ENCODE peak calls at places on chromosomes 4 and X, in nine cellular contexts. One of them, this sample, is unnamed.
A peak's percentile ranks its signal among the peaks of the same experiment; 100 is the strongest.

GRCh38 chrX:5314148-5314547 is 914.5 kb downstream of the NLGN4X start:
- DNase-seq in H4: no peak
- DNase-seq in head of caudate nucleus: no peak
- DNase-seq in midbrain: no peak
- DNase-seq in ACHN: no peak
- DNase-seq in activated T-helper 1 cell treated with anti-CD3 and anti-CD28 coated beads, Interleukin-2, amount 50 U/mL, for 16 hours: no peak
- DNase-seq in HuH-7.5: no peak
- DNase-seq in iris pigment epithelial cell: no peak
- DNase-seq in NCI-H510A treated with DMSO at 0.1 percent for 48 hours: no peak
- DNase-seq in this sample: no peak

GRCh38 chr4:85081196-85081595 is 114.7 kb upstream of the WDFY3 start:
- DNase-seq in H4: no peak
- DNase-seq in head of caudate nucleus: no peak
- DNase-seq in midbrain: no peak
- DNase-seq in ACHN: no peak
- DNase-seq in activated T-helper 1 cell treated with anti-CD3 and anti-CD28 coated beads, Interleukin-2, amount 50 U/mL, for 16 hours: no peak
- DNase-seq in HuH-7.5: no peak
- DNase-seq in iris pigment epithelial cell: no peak
- DNase-seq in NCI-H510A treated with DMSO at 0.1 percent for 48 hours: no peak
- DNase-seq in this sample: no peak

GRCh38 chr4:72505314-72505744 is 63.7 kb downstream of the ADAMTS3 start:
- DNase-seq in H4: peak; percentile 67
- DNase-seq in head of caudate nucleus: no peak
- DNase-seq in midbrain: peak; percentile 1
- DNase-seq in ACHN: peak; percentile 55
- DNase-seq in activated T-helper 1 cell treated with anti-CD3 and anti-CD28 coated beads, Interleukin-2, amount 50 U/mL, for 16 hours: no peak
- DNase-seq in HuH-7.5: peak; percentile 11
- DNase-seq in iris pigment epithelial cell: peak; percentile 69
- DNase-seq in NCI-H510A treated with DMSO at 0.1 percent for 48 hours: peak; percentile 69
- DNase-seq in this sample: peak; percentile 25

GRCh38 chrX:10608099-10608498 is 12.3 kb downstream of the MID1 start:
- DNase-seq in H4: no peak
- DNase-seq in head of caudate nucleus: no peak
- DNase-seq in midbrain: no peak
- DNase-seq in ACHN: no peak
- DNase-seq in activated T-helper 1 cell treated with anti-CD3 and anti-CD28 coated beads, Interleukin-2, amount 50 U/mL, for 16 hours: no peak
- DNase-seq in HuH-7.5: no peak
- DNase-seq in iris pigment epithelial cell: peak; percentile 75
- DNase-seq in NCI-H510A treated with DMSO at 0.1 percent for 48 hours: no peak
- DNase-seq in this sample: no peak

GRCh38 chrX:372856-373640 is 13.7 kb downstream of the PPP2R3B start:
- DNase-seq in H4: no peak
- DNase-seq in head of caudate nucleus: no peak
- DNase-seq in midbrain: no peak
- DNase-seq in ACHN: no peak
- DNase-seq in activated T-helper 1 cell treated with anti-CD3 and anti-CD28 coated beads, Interleukin-2, amount 50 U/mL, for 16 hours: no peak
- DNase-seq in HuH-7.5: no peak
- DNase-seq in iris pigment epithelial cell: peak; percentile 59
- DNase-seq in NCI-H510A treated with DMSO at 0.1 percent for 48 hours: no peak
- DNase-seq in this sample: peak; percentile 11

GRCh38 chr4:185847352-185848078 is 35.5 kb upstream of the SORBS2 start:
- DNase-seq in H4: peak; percentile 42
- DNase-seq in head of caudate nucleus: no peak
- DNase-seq in midbrain: no peak
- DNase-seq in ACHN: no peak
- DNase-seq in activated T-helper 1 cell treated with anti-CD3 and anti-CD28 coated beads, Interleukin-2, amount 50 U/mL, for 16 hours: no peak
- DNase-seq in HuH-7.5: no peak
- DNase-seq in iris pigment epithelial cell: peak; percentile 78
- DNase-seq in NCI-H510A treated with DMSO at 0.1 percent for 48 hours: no peak
- DNase-seq in this sample: peak; percentile 60

GRCh38 chr4:15145709-15146108 is 143.4 kb downstream of the CPEB2 start:
- DNase-seq in H4: no peak
- DNase-seq in head of caudate nucleus: no peak
- DNase-seq in midbrain: no peak
- DNase-seq in ACHN: no peak
- DNase-seq in activated T-helper 1 cell treated with anti-CD3 and anti-CD28 coated beads, Interleukin-2, amount 50 U/mL, for 16 hours: no peak
- DNase-seq in HuH-7.5: no peak
- DNase-seq in iris pigment epithelial cell: no peak
- DNase-seq in NCI-H510A treated with DMSO at 0.1 percent for 48 hours: no peak
- DNase-seq in this sample: no peak

GRCh38 chr4:26779674-26780073 is 81.0 kb upstream of the STIM2 start:
- DNase-seq in H4: peak; percentile 43
- DNase-seq in head of caudate nucleus: no peak
- DNase-seq in midbrain: no peak
- DNase-seq in ACHN: no peak
- DNase-seq in activated T-helper 1 cell treated with anti-CD3 and anti-CD28 coated beads, Interleukin-2, amount 50 U/mL, for 16 hours: no peak
- DNase-seq in HuH-7.5: no peak
- DNase-seq in iris pigment epithelial cell: peak; percentile 17
- DNase-seq in NCI-H510A treated with DMSO at 0.1 percent for 48 hours: no peak
- DNase-seq in this sample: no peak

GRCh38 chr4:3765271-3766206 is 646 bp upstream of the ADRA2C start:
- DNase-seq in H4: no peak
- DNase-seq in head of caudate nucleus: peak; percentile 70
- DNase-seq in midbrain: no peak
- DNase-seq in ACHN: peak; percentile 51
- DNase-seq in activated T-helper 1 cell treated with anti-CD3 and anti-CD28 coated beads, Interleukin-2, amount 50 U/mL, for 16 hours: no peak
- DNase-seq in HuH-7.5: peak; percentile 97
- DNase-seq in iris pigment epithelial cell: peak; percentile 80
- DNase-seq in NCI-H510A treated with DMSO at 0.1 percent for 48 hours: peak; percentile 19
- DNase-seq in this sample: no peak

GRCh38 chr4:182927505-182927904 is 10.3 kb upstream of the DCTD start:
- DNase-seq in H4: no peak
- DNase-seq in head of caudate nucleus: no peak
- DNase-seq in midbrain: no peak
- DNase-seq in ACHN: no peak
- DNase-seq in activated T-helper 1 cell treated with anti-CD3 and anti-CD28 coated beads, Interleukin-2, amount 50 U/mL, for 16 hours: no peak
- DNase-seq in HuH-7.5: no peak
- DNase-seq in iris pigment epithelial cell: no peak
- DNase-seq in NCI-H510A treated with DMSO at 0.1 percent for 48 hours: no peak
- DNase-seq in this sample: no peak

GRCh38 chr4:173167793-173168395 is 717 bp upstream of the GALNT7 start:
- DNase-seq in H4: peak; percentile 60
- DNase-seq in head of caudate nucleus: peak; percentile 46
- DNase-seq in midbrain: no peak
- DNase-seq in ACHN: peak; percentile 59
- DNase-seq in activated T-helper 1 cell treated with anti-CD3 and anti-CD28 coated beads, Interleukin-2, amount 50 U/mL, for 16 hours: no peak
- DNase-seq in HuH-7.5: peak; percentile 43
- DNase-seq in iris pigment epithelial cell: peak; percentile 51
- DNase-seq in NCI-H510A treated with DMSO at 0.1 percent for 48 hours: peak; percentile 56
- DNase-seq in this sample: peak; percentile 52

GRCh38 chr4:126530996-126531585 is 1101.7 kb upstream of the INTU start:
- DNase-seq in H4: no peak
- DNase-seq in head of caudate nucleus: no peak
- DNase-seq in midbrain: no peak
- DNase-seq in ACHN: no peak
- DNase-seq in activated T-helper 1 cell treated with anti-CD3 and anti-CD28 coated beads, Interleukin-2, amount 50 U/mL, for 16 hours: no peak
- DNase-seq in HuH-7.5: no peak
- DNase-seq in iris pigment epithelial cell: peak; percentile 7
- DNase-seq in NCI-H510A treated with DMSO at 0.1 percent for 48 hours: no peak
- DNase-seq in this sample: no peak

GRCh38 chr4:183101956-183102480 is 3.0 kb downstream of the WWC2 start:
- DNase-seq in H4: no peak
- DNase-seq in head of caudate nucleus: no peak
- DNase-seq in midbrain: no peak
- DNase-seq in ACHN: no peak
- DNase-seq in activated T-helper 1 cell treated with anti-CD3 and anti-CD28 coated beads, Interleukin-2, amount 50 U/mL, for 16 hours: no peak
- DNase-seq in HuH-7.5: no peak
- DNase-seq in iris pigment epithelial cell: peak; percentile 15
- DNase-seq in NCI-H510A treated with DMSO at 0.1 percent for 48 hours: peak; percentile 18
- DNase-seq in this sample: no peak

GRCh38 chr4:156294577-156294976 is 340.9 kb upstream of the CTSO start:
- DNase-seq in H4: peak; percentile 88
- DNase-seq in head of caudate nucleus: peak; percentile 18
- DNase-seq in midbrain: peak; percentile 16
- DNase-seq in ACHN: peak; percentile 82
- DNase-seq in activated T-helper 1 cell treated with anti-CD3 and anti-CD28 coated beads, Interleukin-2, amount 50 U/mL, for 16 hours: no peak
- DNase-seq in HuH-7.5: peak; percentile 8
- DNase-seq in iris pigment epithelial cell: peak; percentile 97
- DNase-seq in NCI-H510A treated with DMSO at 0.1 percent for 48 hours: peak; percentile 68
- DNase-seq in this sample: peak; percentile 52

GRCh38 chrX:136196691-136197155 is 49.4 kb downstream of the FHL1 start:
- DNase-seq in H4: no peak
- DNase-seq in head of caudate nucleus: no peak
- DNase-seq in midbrain: no peak
- DNase-seq in ACHN: no peak
- DNase-seq in activated T-helper 1 cell treated with anti-CD3 and anti-CD28 coated beads, Interleukin-2, amount 50 U/mL, for 16 hours: no peak
- DNase-seq in HuH-7.5: no peak
- DNase-seq in iris pigment epithelial cell: peak; percentile 16
- DNase-seq in NCI-H510A treated with DMSO at 0.1 percent for 48 hours: no peak
- DNase-seq in this sample: no peak

GRCh38 chr4:176690716-176691115 is 102.0 kb downstream of the VEGFC start:
- DNase-seq in H4: no peak
- DNase-seq in head of caudate nucleus: no peak
- DNase-seq in midbrain: no peak
- DNase-seq in ACHN: no peak
- DNase-seq in activated T-helper 1 cell treated with anti-CD3 and anti-CD28 coated beads, Interleukin-2, amount 50 U/mL, for 16 hours: no peak
- DNase-seq in HuH-7.5: no peak
- DNase-seq in iris pigment epithelial cell: no peak
- DNase-seq in NCI-H510A treated with DMSO at 0.1 percent for 48 hours: no peak
- DNase-seq in this sample: no peak

GRCh38 chrX:108169768-108170167 is 78.2 kb downstream of the ATG4A start:
- DNase-seq in H4: no peak
- DNase-seq in head of caudate nucleus: no peak
- DNase-seq in midbrain: no peak
- DNase-seq in ACHN: no peak
- DNase-seq in activated T-helper 1 cell treated with anti-CD3 and anti-CD28 coated beads, Interleukin-2, amount 50 U/mL, for 16 hours: no peak
- DNase-seq in HuH-7.5: no peak
- DNase-seq in iris pigment epithelial cell: no peak
- DNase-seq in NCI-H510A treated with DMSO at 0.1 percent for 48 hours: no peak
- DNase-seq in this sample: no peak

GRCh38 chr4:114087596-114088230 is 108.3 kb upstream of the ARSJ start:
- DNase-seq in H4: peak; percentile 53
- DNase-seq in head of caudate nucleus: no peak
- DNase-seq in midbrain: no peak
- DNase-seq in ACHN: peak; percentile 8
- DNase-seq in activated T-helper 1 cell treated with anti-CD3 and anti-CD28 coated beads, Interleukin-2, amount 50 U/mL, for 16 hours: no peak
- DNase-seq in HuH-7.5: no peak
- DNase-seq in iris pigment epithelial cell: peak; percentile 86
- DNase-seq in NCI-H510A treated with DMSO at 0.1 percent for 48 hours: no peak
- DNase-seq in this sample: peak; percentile 60

GRCh38 chrX:71652405-71652804 is 14.9 kb upstream of the LOC101059915 start:
- DNase-seq in H4: peak; percentile 46
- DNase-seq in head of caudate nucleus: peak; percentile 64
- DNase-seq in midbrain: peak; percentile 47
- DNase-seq in ACHN: peak; percentile 43
- DNase-seq in activated T-helper 1 cell treated with anti-CD3 and anti-CD28 coated beads, Interleukin-2, amount 50 U/mL, for 16 hours: peak; percentile 30
- DNase-seq in HuH-7.5: peak; percentile 49
- DNase-seq in iris pigment epithelial cell: peak; percentile 55
- DNase-seq in NCI-H510A treated with DMSO at 0.1 percent for 48 hours: peak; percentile 43
- DNase-seq in this sample: peak; percentile 53

GRCh38 chr4:88828846-88829245 is 131.2 kb upstream of the NAP1L5 start:
- DNase-seq in H4: no peak
- DNase-seq in head of caudate nucleus: no peak
- DNase-seq in midbrain: no peak
- DNase-seq in ACHN: no peak
- DNase-seq in activated T-helper 1 cell treated with anti-CD3 and anti-CD28 coated beads, Interleukin-2, amount 50 U/mL, for 16 hours: no peak
- DNase-seq in HuH-7.5: no peak
- DNase-seq in iris pigment epithelial cell: peak; percentile 60
- DNase-seq in NCI-H510A treated with DMSO at 0.1 percent for 48 hours: no peak
- DNase-seq in this sample: no peak

GRCh38 chr4:23876418-23877089 is 13.3 kb downstream of the PPARGC1A start:
- DNase-seq in H4: no peak
- DNase-seq in head of caudate nucleus: no peak
- DNase-seq in midbrain: no peak
- DNase-seq in ACHN: peak; percentile 70
- DNase-seq in activated T-helper 1 cell treated with anti-CD3 and anti-CD28 coated beads, Interleukin-2, amount 50 U/mL, for 16 hours: no peak
- DNase-seq in HuH-7.5: no peak
- DNase-seq in iris pigment epithelial cell: no peak
- DNase-seq in NCI-H510A treated with DMSO at 0.1 percent for 48 hours: no peak
- DNase-seq in this sample: no peak

GRCh38 chr4:162793571-162793970 is 373.1 kb downstream of the NAF1 start:
- DNase-seq in H4: no peak
- DNase-seq in head of caudate nucleus: no peak
- DNase-seq in midbrain: no peak
- DNase-seq in ACHN: no peak
- DNase-seq in activated T-helper 1 cell treated with anti-CD3 and anti-CD28 coated beads, Interleukin-2, amount 50 U/mL, for 16 hours: no peak
- DNase-seq in HuH-7.5: no peak
- DNase-seq in iris pigment epithelial cell: peak; percentile 3
- DNase-seq in NCI-H510A treated with DMSO at 0.1 percent for 48 hours: no peak
- DNase-seq in this sample: peak; percentile 21

GRCh38 chrX:57044226-57044625 is 48.9 kb upstream of the SPIN3 start:
- DNase-seq in H4: no peak
- DNase-seq in head of caudate nucleus: no peak
- DNase-seq in midbrain: no peak
- DNase-seq in ACHN: no peak
- DNase-seq in activated T-helper 1 cell treated with anti-CD3 and anti-CD28 coated beads, Interleukin-2, amount 50 U/mL, for 16 hours: no peak
- DNase-seq in HuH-7.5: no peak
- DNase-seq in iris pigment epithelial cell: no peak
- DNase-seq in NCI-H510A treated with DMSO at 0.1 percent for 48 hours: no peak
- DNase-seq in this sample: no peak

This sample was measured in dermis microvascular lymphatic vessel endothelial cell.